ENCODE peak calls at places on chromosomes 2 and 18, in nine cellular contexts. Q is tibial artery, G is mammary epithelial cell, W is endothelial cell of umbilical vein, N is GM23338, U is body of pancreas, R is transverse colon, H is HepG2, D is left ventricle myocardium inferior. F is an unnamed sample.
A peak's percentile ranks its signal among the peaks of the same experiment; 100 is the strongest.

GRCh38 chr18:58466636-58467205 is 162.2 kb downstream of the ALPK2 start:
- DNase-seq in W (no peak), G (peak; percentile 80), N (no peak), R (peak; percentile 58), D (no peak), U (no peak), H (no peak), Q (no peak), F (no peak)

GRCh38 chr18:22816266-22817176 is 116.6 kb upstream of the RBBP8 start:
- DNase-seq in D (no peak), N (no peak), W (no peak), G (no peak), Q (no peak), H (peak; percentile 32), U (no peak), R (peak; percentile 68), F (no peak)

GRCh38 chr2:120438301-120439066 is 92.5 kb downstream of the INHBB start:
- DNase-seq in U (no peak), W (no peak), N (no peak), D (no peak), R (no peak), G (no peak), H (no peak), Q (no peak), F (no peak)

GRCh38 chr18:72866901-72867701 is 686 bp downstream of the NETO1 start:
- DNase-seq in H (no peak), Q (no peak), U (no peak), N (peak; percentile 60), R (no peak), D (no peak), G (peak; percentile 41), W (no peak), F (peak; percentile 23)

GRCh38 chr2:37599688-37600525 is 71.5 kb downstream of the CDC42EP3 start:
- DNase-seq in H (no peak), Q (no peak), G (no peak), W (no peak), D (no peak), U (no peak), R (peak; percentile 34), N (no peak), F (no peak)

GRCh38 chr2:24304098-24304497 is 56.2 kb downstream of the ITSN2 start:
- DNase-seq in R (peak; percentile 30), W (peak; percentile 50), H (peak; percentile 38), U (peak; percentile 90), Q (peak; percentile 88), G (peak; percentile 78), N (peak; percentile 7), D (peak; percentile 77), F (no peak)

GRCh38 chr2:174997110-174997509 is 8.1 kb downstream of the CHN1 start:
- DNase-seq in Q (no peak), R (no peak), H (no peak), W (no peak), G (no peak), N (no peak), D (no peak), U (no peak), F (no peak)

GRCh38 chr2:136118819-136119716 is 1.1 kb upstream of the CXCR4 start:
- DNase-seq in Q (peak; percentile 51), R (peak; percentile 82), H (no peak), U (no peak), D (peak; percentile 65), N (peak; percentile 49), W (no peak), G (no peak), F (no peak)

GRCh38 chr18:34858188-34858587 is 148.1 kb downstream of the DTNA start:
- DNase-seq in U (no peak), H (no peak), D (no peak), N (no peak), Q (no peak), R (no peak), W (no peak), G (no peak), F (no peak)

GRCh38 chr2:198763793-198764192 is 693.9 kb downstream of the SATB2 start:
- DNase-seq in H (no peak), N (no peak), G (no peak), U (no peak), R (no peak), W (no peak), Q (no peak), D (no peak), F (no peak)

GRCh38 chr2:200408428-200409311 is 101.2 kb downstream of the KCTD18 start:
- DNase-seq in W (peak; percentile 48), U (no peak), N (no peak), D (no peak), R (peak; percentile 47), H (peak; percentile 52), G (peak; percentile 76), Q (no peak), F (peak; percentile 38)

GRCh38 chr2:172339431-172340010 is 87.9 kb upstream of the ITGA6 start:
- DNase-seq in H (peak; percentile 89), U (no peak), W (peak; percentile 29), G (peak; percentile 33), R (no peak), D (no peak), N (no peak), Q (no peak), F (no peak)

GRCh38 chr2:224801360-224801759 is 85.2 kb upstream of the CCDC195 start:
- DNase-seq in N (no peak), Q (no peak), W (no peak), U (no peak), H (no peak), G (no peak), R (no peak), D (no peak), F (no peak)

GRCh38 chr2:16085073-16085472 is 144.7 kb downstream of the MYCN start:
- DNase-seq in Q (no peak), R (no peak), H (no peak), D (no peak), N (no peak), W (no peak), U (no peak), G (no peak), F (no peak)

DNA sequence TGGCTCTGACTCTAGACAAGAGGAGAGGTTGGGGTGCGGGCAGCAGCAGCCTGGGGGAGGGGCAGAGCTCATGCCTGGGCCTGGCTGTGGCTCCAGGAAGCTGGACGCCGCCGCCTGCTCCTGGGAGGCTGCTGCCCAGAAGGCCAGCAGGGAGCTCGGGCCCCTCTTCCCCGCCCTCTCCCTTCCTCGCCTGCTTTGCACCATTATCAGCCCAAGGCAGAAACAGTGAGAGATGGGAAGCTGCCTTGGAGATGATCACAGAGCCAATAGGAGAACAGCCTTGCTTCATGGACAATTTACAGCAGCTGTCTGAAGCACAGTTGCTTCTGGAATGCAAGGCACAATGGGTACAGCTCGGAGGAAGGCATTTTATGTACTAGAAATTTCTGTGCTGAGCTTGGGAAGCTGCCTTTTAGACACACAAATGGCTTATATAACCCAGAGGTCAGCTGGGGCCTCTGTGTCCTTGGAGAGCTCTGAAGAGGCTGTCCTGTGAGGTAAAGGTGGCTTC is 55.3 kb upstream of the AFF3 start:
- DNase-seq in N (peak; percentile 70), W (peak; percentile 66), U (peak; percentile 35), G (no peak), R (peak; percentile 30), H (no peak), Q (peak; percentile 50), D (peak; percentile 75), F (peak; percentile 3)
- H3K27ac ChIP-seq in N (no peak overlapping the region), W (peak overlapping the region; percentile 60), U (no peak overlapping the region), G (no peak overlapping the region), R (peak overlapping the region; percentile 85), H (no peak overlapping the region), Q (peak overlapping the region; percentile 88), D (peak overlapping the region; percentile 86), F (no peak overlapping the region)

GRCh38 chr2:69177063-69177771 is 164.2 kb downstream of the ANTXR1 start:
- DNase-seq in G (peak; percentile 23), Q (peak; percentile 75), H (peak; percentile 74), R (peak; percentile 46), N (peak; percentile 70), D (peak; percentile 58), W (peak; percentile 47), U (peak; percentile 15), F (no peak)

GRCh38 chr2:69171070-69171811 is 158.3 kb downstream of the ANTXR1 start:
- DNase-seq in Q (no peak), U (no peak), N (no peak), H (peak; percentile 46), R (no peak), D (no peak), G (peak; percentile 54), W (no peak), F (peak; percentile 18)

GRCh38 chr2:69171829-69172228 is 158.8 kb downstream of the ANTXR1 start:
- DNase-seq in U (no peak), H (no peak), D (no peak), G (no peak), R (no peak), W (no peak), N (no peak), Q (no peak), F (no peak)

GRCh38 chr2:69175795-69176715 is 163.1 kb downstream of the ANTXR1 start:
- DNase-seq in W (no peak), R (no peak), G (no peak), Q (no peak), D (no peak), H (no peak), N (no peak), U (no peak), F (no peak)

GRCh38 chr2:69173706-69174105 is 160.7 kb downstream of the ANTXR1 start:
- DNase-seq in G (no peak), R (no peak), Q (no peak), H (no peak), W (peak; percentile 33), U (no peak), D (no peak), N (no peak), F (no peak)
- TF ChIP-seq CTCF in G (no peak), R (no peak), Q (no peak), H (no peak), W (no peak), U (no peak), D (no peak), N (no peak), F (no peak)

DNA sequence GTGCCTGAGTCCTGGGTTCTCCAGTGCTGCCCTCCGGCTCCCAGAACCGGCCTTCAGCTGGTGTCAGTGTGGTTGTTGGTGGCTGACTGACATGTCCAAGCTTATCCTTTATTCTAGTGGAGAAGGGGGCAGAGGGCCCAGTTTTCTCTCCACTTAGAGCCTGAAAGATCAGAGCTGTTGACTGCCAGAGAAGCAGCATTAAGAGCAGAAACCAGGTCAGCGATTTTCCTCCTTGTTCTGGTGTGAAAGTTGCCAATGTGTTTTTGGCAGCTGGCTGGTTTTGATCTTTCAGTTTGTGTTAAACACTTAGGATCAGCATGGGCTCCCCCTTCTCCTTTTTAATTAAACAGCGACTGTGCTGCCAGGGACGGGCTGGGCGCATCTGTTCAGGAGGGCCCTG is 100.9 kb downstream of the ASAP2 start:
- DNase-seq in G (no peak), W (no peak), Q (no peak), U (no peak), N (no peak), D (no peak), R (no peak), H (no peak), F (no peak)
- H3K4me1 ChIP-seq in G (peaks cover 62% of the 10 kb centered on the region), W (peaks cover 16% of the 10 kb centered on the region), Q (peaks cover 38% of the 10 kb centered on the region), U (peaks cover 22% of the 10 kb centered on the region), N (peaks cover 4% of the 10 kb centered on the region), D (peaks cover 72% of the 10 kb centered on the region), R (peaks cover 28% of the 10 kb centered on the region), H (peaks cover 11% of the 10 kb centered on the region), F (peaks cover 14% of the 10 kb centered on the region)

DNA sequence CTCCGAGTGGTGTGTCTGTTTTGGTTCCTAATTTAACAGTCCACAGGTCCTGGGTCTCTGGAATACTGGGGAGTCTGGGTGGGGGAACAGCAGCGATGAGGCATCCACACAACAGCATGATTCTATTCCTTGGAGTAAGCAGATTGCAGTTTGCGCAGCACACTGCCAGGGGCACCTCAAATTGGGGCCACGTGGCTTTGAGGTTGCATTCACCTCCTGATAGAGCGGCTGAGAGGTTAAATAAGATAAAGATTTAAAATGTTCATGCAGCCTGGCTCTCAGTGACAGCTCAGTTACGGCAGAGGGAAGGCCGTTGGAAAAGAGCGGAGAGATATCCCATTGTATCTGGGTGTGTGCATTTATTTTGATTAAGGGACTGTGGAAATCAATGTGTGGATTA is 202.3 kb downstream of the ASB1 start:
- DNase-seq in W (no peak), G (no peak), D (no peak), H (no peak), R (no peak), U (no peak), Q (no peak), N (no peak), F (no peak)
- H3K27ac ChIP-seq in W (no peak overlapping the region), G (peak overlapping the region; percentile 82), D (no peak overlapping the region), H (no peak overlapping the region), R (no peak overlapping the region), U (no peak overlapping the region), Q (no peak overlapping the region), N (no peak overlapping the region), F (no peak overlapping the region)

F was measured in A673.